ENCODE peak calls at places on chromosomes 12 and 14, in six cellular contexts. R, B, F, E, H and J are unnamed samples.
A peak's percentile ranks its signal among the peaks of the same experiment; 100 is the strongest.

GRCh38 chr12:98262886-98263285 is 252.5 kb upstream of the TMPO start:
- DNase-seq in B (no peak), E (no peak), F (no peak), H (no peak), R (no peak), J (no peak)

GRCh38 chr14:70641548-70642312 is at the start of gene TTC9:
- DNase-seq in E (peak; percentile 47), F (no peak), R (no peak), H (peak; percentile 75), B (peak; percentile 53), J (no peak)

GRCh38 chr12:51295651-51296050 is 25.4 kb upstream of the SMAGP start:
- DNase-seq in E (no peak), H (no peak), B (no peak), R (no peak), F (no peak), J (no peak)

GRCh38 chr14:74349757-74350156 is 1.5 kb downstream of the VRTN start:
- DNase-seq in E (no peak), H (no peak), R (no peak), F (no peak), B (no peak), J (no peak)

GRCh38 chr14:61620130-61620946 is 75.0 kb upstream of the HIF1A start:
- DNase-seq in B (no peak), F (peak; percentile 89), H (no peak), R (no peak), E (no peak), J (no peak)

GRCh38 chr12:119713551-119714031 is 45.7 kb downstream of the PRKAB1 start:
- DNase-seq in H (no peak), B (no peak), E (no peak), F (no peak), R (no peak), J (peak; percentile 79)

GRCh38 chr14:56959869-56960268 is 149.6 kb upstream of the OTX2 start:
- DNase-seq in E (no peak), F (no peak), R (no peak), H (no peak), B (no peak), J (no peak)

GRCh38 chr12:104292872-104293794 is 10.4 kb upstream of the EID3 start:
- DNase-seq in F (no peak), B (no peak), R (no peak), E (no peak), H (no peak), J (no peak)

GRCh38 chr12:53746592-53747491 is 4.9 kb downstream of the CISTR start:
- DNase-seq in E (peak; percentile 96), H (peak; percentile 96), B (peak; percentile 90), F (peak; percentile 87), R (peak; percentile 94), J (peak; percentile 93)

GRCh38 chr14:104253223-104253822 is 114.9 kb downstream of the KIF26A start:
- DNase-seq in H (no peak), F (no peak), E (peak; percentile 8), B (no peak), R (peak; percentile 49), J (no peak)

DNA sequence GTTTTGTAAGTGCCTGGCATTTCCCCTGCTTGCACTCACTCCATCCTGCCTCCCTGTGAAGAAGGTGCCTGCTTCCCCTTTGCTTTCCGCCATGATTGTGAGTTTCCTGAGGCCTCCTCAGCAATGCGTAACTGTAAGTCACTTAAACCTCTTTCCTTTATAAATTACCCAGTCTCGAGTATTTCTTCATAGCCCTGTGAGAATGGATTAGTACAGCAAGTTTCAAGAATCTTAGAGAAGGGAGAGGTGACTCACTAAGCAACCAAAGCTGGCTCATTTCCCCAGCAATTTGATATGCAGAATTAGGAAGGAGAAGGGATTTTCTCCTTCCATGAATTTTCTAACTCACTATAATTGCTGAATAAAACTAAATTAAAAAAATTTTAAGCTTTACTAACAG is 251.0 kb upstream of the FOXG1 start:
- DNase-seq in R (no peak), F (peak; percentile 0), B (no peak), E (no peak), H (no peak), J (no peak)
- H3K27ac ChIP-seq in R (no peak overlapping the region), F (no peak overlapping the region), B (no peak overlapping the region), E (no peak overlapping the region), H (no peak overlapping the region), J (no peak overlapping the region)

DNA sequence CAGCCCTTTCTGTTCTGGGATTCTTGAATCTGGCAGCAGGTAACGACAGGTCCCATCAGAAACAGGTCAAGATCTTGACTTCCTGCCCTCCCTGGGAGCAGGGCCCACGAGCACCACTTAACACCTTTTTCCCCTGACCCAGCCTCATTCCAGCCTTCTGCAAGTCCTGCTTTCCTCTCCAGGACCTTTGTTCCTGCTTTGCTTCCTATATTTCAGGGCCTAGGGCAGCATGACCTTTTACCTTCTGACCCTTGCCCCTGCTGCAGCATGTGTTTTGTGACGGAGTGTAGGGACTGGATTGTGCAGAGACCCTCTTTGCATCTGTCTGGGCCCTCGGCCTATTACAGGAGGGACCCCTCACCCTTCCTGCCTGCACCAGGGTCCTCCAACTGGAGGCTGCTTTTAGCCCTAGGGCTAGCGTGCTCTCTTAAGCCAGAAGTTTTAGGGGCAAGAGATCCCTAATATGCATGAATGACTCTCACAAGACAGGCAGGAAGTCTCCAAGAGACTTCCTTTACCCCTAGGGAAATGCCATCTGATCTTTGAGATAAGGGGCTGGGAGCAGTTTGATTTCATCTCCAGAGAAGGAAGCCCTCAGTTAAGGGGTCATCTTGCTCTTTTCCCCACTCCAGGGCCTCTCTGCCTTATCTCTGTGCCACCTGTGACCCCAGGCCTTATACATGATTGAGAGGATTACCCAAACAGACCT is 209.4 kb upstream of the BCL2L14 start:
- DNase-seq in F (no peak), H (no peak), E (no peak), R (no peak), B (no peak), J (no peak)
- H3K9me3 ChIP-seq in F (peaks cover 1% of the 10 kb centered on the region), H (no peaks in the 10 kb centered on the region), E (no peaks in the 10 kb centered on the region), R (no peaks in the 10 kb centered on the region), B (no peaks in the 10 kb centered on the region), J (no peaks in the 10 kb centered on the region)

GRCh38 chr12:47035459-47035858 is 44.0 kb upstream of the PCED1B start:
- DNase-seq in E (no peak), B (no peak), F (no peak), H (no peak), R (no peak), J (no peak)

GRCh38 chr12:47039079-47039478 is 40.3 kb upstream of the PCED1B start:
- DNase-seq in B (no peak), F (no peak), R (no peak), E (no peak), H (no peak), J (no peak)

GRCh38 chr12:47041327-47041726 is 38.1 kb upstream of the PCED1B start:
- DNase-seq in R (no peak), B (no peak), E (no peak), F (no peak), H (no peak), J (no peak)

GRCh38 chr12:47039756-47040155 is 39.7 kb upstream of the PCED1B start:
- DNase-seq in F (no peak), E (no peak), B (no peak), R (no peak), H (no peak), J (no peak)

DNA sequence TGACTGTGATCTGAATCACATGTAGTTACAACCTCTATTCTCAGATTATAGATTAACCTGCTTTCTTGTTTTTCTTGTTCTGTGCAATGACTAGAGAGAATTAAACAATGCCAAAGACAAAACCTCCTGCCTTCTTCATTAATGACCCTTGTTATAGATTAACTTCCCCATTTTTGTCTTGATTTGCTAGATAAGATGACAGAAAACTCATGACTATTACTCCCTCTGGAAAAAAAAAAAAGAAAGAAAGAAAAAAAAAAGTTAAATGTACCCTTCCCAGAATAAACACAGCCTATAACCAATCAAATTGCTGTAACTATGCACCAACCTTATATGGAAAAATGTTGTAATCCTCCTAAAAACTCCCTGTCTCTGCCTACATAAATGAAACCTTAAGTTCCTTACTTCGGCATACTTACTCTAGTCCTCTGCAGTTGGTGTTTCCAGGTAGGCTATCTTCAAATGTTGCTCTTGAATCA is 41.1 kb upstream of the PCED1B start:
- DNase-seq in E (no peak), B (no peak), F (peak; percentile 35), R (no peak), H (no peak), J (no peak)
- H3K27ac ChIP-seq in E (no peak overlapping the region), B (no peak overlapping the region), F (no peak overlapping the region), R (no peak overlapping the region), H (no peak overlapping the region), J (no peak overlapping the region)

GRCh38 chr12:34607520-34608195 is 585.4 kb downstream of the ALG10 start:
- DNase-seq in B (peak; percentile 2), R (peak; percentile 39), F (no peak), E (no peak), H (no peak), J (no peak)
- H3K9me3 ChIP-seq in B (no peaks in the 10 kb centered on the region), R (no peaks in the 10 kb centered on the region), F (peaks cover 39% of the 10 kb centered on the region), E (peaks cover 52% of the 10 kb centered on the region), H (peaks cover 59% of the 10 kb centered on the region), J (no peaks in the 10 kb centered on the region)

GRCh38 chr12:52398176-52398575 is 8.0 kb downstream of the KRT82 start:
- DNase-seq in E (no peak), F (no peak), B (peak; percentile 61), R (no peak), H (no peak), J (no peak)

GRCh38 chr12:52396656-52397055 is 9.5 kb downstream of the KRT82 start:
- DNase-seq in E (no peak), H (no peak), B (no peak), R (no peak), F (no peak), J (no peak)

GRCh38 chr12:52395761-52396434 is 10.2 kb downstream of the KRT82 start:
- DNase-seq in R (no peak), F (no peak), B (peak; percentile 57), E (peak; percentile 97), H (peak; percentile 87), J (no peak)

GRCh38 chr12:52392465-52393007 is 7.1 kb upstream of the KRT84 start:
- DNase-seq in E (no peak), F (no peak), R (no peak), H (no peak), B (no peak), J (no peak)

DNA sequence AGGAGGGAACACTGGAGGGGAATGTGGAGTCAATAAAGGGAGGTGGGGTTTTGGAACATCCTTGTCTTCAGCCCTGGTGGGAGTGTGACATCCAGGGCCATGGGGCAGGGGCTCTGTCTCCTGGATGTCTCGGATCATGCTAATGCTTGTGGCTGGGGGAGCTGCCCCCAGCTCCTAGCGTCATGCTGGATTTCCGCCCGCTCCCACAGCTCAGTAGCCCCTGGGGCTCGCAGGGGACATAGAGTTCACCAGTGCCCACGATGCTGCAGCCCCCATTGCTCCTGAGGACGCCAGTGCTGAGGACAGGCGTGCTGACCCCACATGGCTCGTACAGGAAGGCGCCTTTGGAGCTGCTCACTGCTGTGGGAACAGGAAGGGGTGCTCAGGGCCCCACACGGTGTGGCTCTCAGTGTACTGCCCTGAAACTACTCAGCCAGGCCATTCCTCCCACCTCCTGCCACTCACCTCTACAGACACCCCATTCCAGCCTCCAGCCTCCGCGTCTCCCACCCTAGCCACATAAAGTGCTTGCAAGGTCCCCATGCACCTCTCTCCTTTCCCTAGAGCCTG is 9.5 kb upstream of the KRT84 start:
- DNase-seq in H (no peak), F (no peak), E (no peak), R (no peak), B (no peak), J (no peak)
- H3K27ac ChIP-seq in H (no peak overlapping the region), F (no peak overlapping the region), E (no peak overlapping the region), R (no peak overlapping the region), B (no peak overlapping the region), J (no peak overlapping the region)

DNA sequence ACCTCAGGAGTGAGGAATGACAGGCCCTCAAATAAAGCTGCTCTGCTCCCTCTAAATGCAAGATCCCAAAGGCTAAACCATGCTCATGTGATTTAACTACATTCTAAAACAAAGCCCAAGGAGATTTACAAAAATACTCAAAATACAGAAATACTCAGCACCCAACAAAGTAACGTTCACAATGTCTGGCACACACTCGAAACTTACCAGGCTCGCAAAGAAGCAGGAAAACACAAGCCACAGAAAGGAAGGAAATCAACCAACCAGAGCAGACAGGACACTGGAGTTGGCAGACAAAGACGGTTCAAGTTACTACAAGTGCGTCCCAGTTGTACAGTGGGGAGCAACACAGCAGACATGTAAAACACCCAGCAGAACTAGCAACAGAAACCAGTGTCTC is 33.4 kb downstream of the STX2 start:
- DNase-seq in H (no peak), R (no peak), E (peak; percentile 10), F (no peak), B (no peak), J (no peak)
- H3K9me3 ChIP-seq in H (no peaks in the 10 kb centered on the region), R (no peaks in the 10 kb centered on the region), E (no peaks in the 10 kb centered on the region), F (no peaks in the 10 kb centered on the region), B (no peaks in the 10 kb centered on the region), J (peaks cover 4% of the 10 kb centered on the region)